ENCODE peak calls at places on chromosomes 2 and 18, in seven cellular contexts. C, Q, R, G, E, U and Z are unnamed samples.

GRCh38 chr2:236684534-236685256 is 115.1 kb downstream of the ACKR3 start:
- DNase-seq in C (no peak), Q (no peak), R (peak), G (no peak), E (peak), U (no peak), Z (no peak)

GRCh38 chr18:47557160-47557559 is 305.7 kb upstream of the SKOR2 start:
- DNase-seq in C (peak), Q (no peak), R (peak), G (no peak), E (no peak), U (no peak), Z (no peak)

GRCh38 chr2:241813806-241814570 is 5.0 kb downstream of the NEU4 start:
- DNase-seq in C (peak), Q (no peak), R (no peak), G (no peak), E (no peak), U (no peak), Z (no peak)

GRCh38 chr2:135916232-135916631 is 40.0 kb upstream of the MCM6 start:
- DNase-seq in C (no peak), Q (peak), R (no peak), G (no peak), E (peak), U (no peak), Z (no peak)

GRCh38 chr2:240339411-240340360 is 95.8 kb upstream of the GPC1 start:
- DNase-seq in C (no peak), Q (no peak), R (no peak), G (no peak), E (no peak), U (no peak), Z (no peak)

GRCh38 chr18:78319934-78320333 is 659.7 kb upstream of the SALL3 start:
- DNase-seq in C (no peak), Q (no peak), R (no peak), G (no peak), E (no peak), U (no peak), Z (no peak)

GRCh38 chr2:9326975-9327374 is 96.4 kb downstream of the ITGB1BP1 start:
- DNase-seq in C (no peak), Q (no peak), R (no peak), G (no peak), E (no peak), U (no peak), Z (no peak)

GRCh38 chr2:37652199-37652640 is 19.2 kb downstream of the CDC42EP3 start:
- DNase-seq in C (no peak), Q (peak), R (no peak), G (no peak), E (no peak), U (no peak), Z (no peak)

GRCh38 chr2:215375467-215375830 is 60.4 kb downstream of the FN1 start:
- DNase-seq in C (no peak), Q (no peak), R (no peak), G (no peak), E (no peak), U (no peak), Z (no peak)

GRCh38 chr2:30541680-30542079 is 94.6 kb downstream of the LCLAT1 start:
- DNase-seq in C (no peak), Q (no peak), R (no peak), G (no peak), E (no peak), U (no peak), Z (no peak)

GRCh38 chr2:39631715-39632114 is 34.0 kb upstream of the TMEM178A start:
- DNase-seq in C (no peak), Q (peak), R (no peak), G (no peak), E (no peak), U (no peak), Z (no peak)

GRCh38 chr2:107088156-107088555 is 202.2 kb upstream of the ST6GAL2 start:
- DNase-seq in C (no peak), Q (no peak), R (no peak), G (no peak), E (no peak), U (no peak), Z (no peak)

GRCh38 chr2:237451582-237452469 is 35.2 kb upstream of the MLPH start:
- DNase-seq in C (no peak), Q (no peak), R (peak), G (no peak), E (peak), U (no peak), Z (no peak)

GRCh38 chr2:150517951-150518680 is 30.6 kb upstream of the RND3 start:
- DNase-seq in C (no peak), Q (no peak), R (no peak), G (no peak), E (no peak), U (no peak), Z (no peak)

GRCh38 chr2:23745726-23746105 is 181.2 kb downstream of the ATAD2B start:
- DNase-seq in C (no peak), Q (peak), R (no peak), G (no peak), E (no peak), U (no peak), Z (no peak)

GRCh38 chr2:105935048-105935447 is 190.3 kb downstream of the NCK2 start:
- DNase-seq in C (no peak), Q (no peak), R (no peak), G (no peak), E (no peak), U (no peak), Z (no peak)

GRCh38 chr2:177264209-177264538 is 353 bp downstream of the NFE2L2 start:
- DNase-seq in C (peak), Q (no peak), R (peak), G (peak), E (peak), U (peak), Z (peak)

DNA sequence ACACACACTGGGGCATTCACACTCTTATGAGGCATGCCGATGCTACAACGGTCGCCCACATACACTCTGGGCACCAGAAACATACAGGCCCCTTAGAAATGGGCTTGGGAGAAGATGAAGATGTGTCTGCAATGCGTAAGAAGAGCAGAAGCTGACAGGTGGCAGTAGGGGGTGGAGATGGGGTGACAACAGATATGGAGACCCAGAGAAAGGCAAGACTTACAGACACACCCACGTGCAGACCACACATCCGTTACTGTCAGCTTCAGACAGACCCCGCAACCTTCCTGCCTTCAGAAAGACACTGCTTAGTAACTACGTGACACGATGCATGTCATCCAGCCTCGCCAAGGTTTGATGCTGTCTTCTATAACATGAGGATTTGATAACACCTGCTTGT is 89.5 kb downstream of the ZFP36L2 start:
- DNase-seq in C (no peak), Q (no peak), R (no peak), G (no peak), E (no peak), U (peak), Z (no peak)
- TF ChIP-seq CTCF in C (no peak), Q (no peak), R (no peak), G (no peak), E (no peak), U (peak), Z (no peak)

GRCh38 chr18:2351126-2351850 is 220.0 kb downstream of the METTL4 start:
- DNase-seq in C (peak), Q (no peak), R (no peak), G (no peak), E (no peak), U (no peak), Z (no peak)

DNA sequence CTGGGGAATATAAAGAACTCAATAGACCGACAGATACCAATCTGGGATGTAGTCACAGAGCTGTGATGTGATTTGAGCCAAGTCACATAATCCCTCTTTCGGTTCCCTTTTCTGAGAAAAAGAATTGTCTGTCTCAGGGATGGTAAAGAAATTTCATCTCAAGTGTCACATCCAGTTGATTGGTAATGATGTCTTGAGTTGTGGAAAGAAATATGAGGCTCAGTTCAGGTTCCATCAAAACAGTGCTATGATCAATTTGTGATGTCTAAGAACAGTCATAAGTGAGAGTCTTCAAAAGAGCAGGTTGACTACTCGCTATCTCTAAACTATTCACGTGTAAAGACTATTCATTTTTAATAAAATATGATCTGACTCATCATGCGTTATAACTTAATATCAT is 223.3 kb downstream of the METTL4 start:
- DNase-seq in C (no peak), Q (no peak), R (no peak), G (no peak), E (no peak), U (no peak), Z (no peak)
- TF ChIP-seq CTCF in C (no peak), Q (no peak), R (no peak), G (no peak), E (no peak), U (no peak), Z (no peak)

GRCh38 chr2:136920652-136921333 is 155.4 kb downstream of the THSD7B start:
- DNase-seq in C (peak), Q (no peak), R (peak), G (no peak), E (peak), U (no peak), Z (no peak)
- TF ChIP-seq CTCF in C (no peak), Q (no peak), R (no peak), G (no peak), E (peak), U (no peak), Z (no peak)

DNA sequence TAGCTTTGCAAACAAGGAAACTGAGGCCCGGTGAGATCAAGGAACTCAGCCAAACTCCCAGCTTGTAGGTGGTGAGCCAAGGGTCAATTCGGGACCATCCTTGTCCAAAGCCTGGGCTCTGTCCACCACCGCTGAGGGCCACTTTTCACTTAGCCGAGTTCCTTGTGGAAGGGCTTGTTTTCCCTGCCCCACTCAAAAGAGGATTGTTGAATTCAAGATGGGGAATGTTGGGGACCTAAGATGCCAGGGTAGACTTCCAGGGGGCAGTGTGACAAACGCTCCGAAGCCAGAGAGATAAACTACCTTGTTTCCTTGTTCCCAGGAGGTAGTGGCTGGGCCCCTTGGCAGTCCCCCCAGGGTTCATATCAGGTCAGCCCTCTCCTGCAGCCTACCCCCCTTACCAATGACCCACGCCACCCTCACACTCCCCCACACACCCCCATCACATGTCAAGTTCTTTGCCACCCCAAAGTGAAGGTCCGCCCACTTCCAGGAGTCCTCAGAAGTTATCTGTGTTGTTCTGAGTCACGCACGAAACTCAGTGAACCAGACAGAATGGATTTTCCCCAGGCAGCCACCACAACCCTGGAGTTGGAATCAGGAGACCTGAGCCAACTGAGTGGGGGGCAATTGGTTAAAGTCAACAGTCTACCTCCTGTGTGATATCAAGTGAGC is 10.3 kb upstream of the ATOH8 start:
- DNase-seq in C (no peak), Q (peak), R (no peak), G (no peak), E (no peak), U (no peak), Z (no peak)
- TF ChIP-seq CTCF in C (no peak), Q (no peak), R (no peak), G (no peak), E (no peak), U (no peak), Z (no peak)

DNA sequence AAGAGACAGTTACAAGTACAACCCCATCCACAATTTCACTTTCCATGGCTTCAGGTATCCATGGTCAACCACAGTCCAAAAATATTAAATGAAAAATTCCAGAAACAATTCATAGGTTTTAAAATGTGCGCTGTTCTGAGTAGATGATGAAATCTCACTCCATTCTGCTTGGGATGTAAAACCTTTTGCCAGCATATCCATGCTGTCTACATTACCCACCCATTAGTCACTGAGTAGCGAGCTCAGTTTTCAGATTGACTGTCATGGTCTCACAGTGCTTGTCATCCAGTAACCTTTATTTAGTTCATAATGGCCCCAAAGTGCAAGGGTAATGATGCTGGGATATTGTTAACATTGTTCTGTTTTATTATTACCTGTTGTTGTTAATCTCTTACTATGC is 40.5 kb downstream of the SMAD4 start:
- DNase-seq in C (no peak), Q (peak), R (no peak), G (no peak), E (no peak), U (no peak), Z (no peak)
- TF ChIP-seq CTCF in C (no peak), Q (no peak), R (no peak), G (no peak), E (no peak), U (no peak), Z (no peak)

GRCh38 chr2:217889656-217890055 is 113.1 kb downstream of the TNS1 start:
- DNase-seq in C (no peak), Q (no peak), R (no peak), G (no peak), E (no peak), U (no peak), Z (no peak)

GRCh38 chr2:217893440-217893839 is 109.4 kb downstream of the TNS1 start:
- DNase-seq in C (no peak), Q (no peak), R (no peak), G (no peak), E (no peak), U (no peak), Z (no peak)

GRCh38 chr2:217887841-217888665 is 114.7 kb downstream of the TNS1 start:
- DNase-seq in C (no peak), Q (no peak), R (no peak), G (peak), E (no peak), U (peak), Z (no peak)

GRCh38 chr2:217892560-217892959 is 110.2 kb downstream of the TNS1 start:
- DNase-seq in C (no peak), Q (no peak), R (no peak), G (no peak), E (no peak), U (no peak), Z (no peak)

DNA sequence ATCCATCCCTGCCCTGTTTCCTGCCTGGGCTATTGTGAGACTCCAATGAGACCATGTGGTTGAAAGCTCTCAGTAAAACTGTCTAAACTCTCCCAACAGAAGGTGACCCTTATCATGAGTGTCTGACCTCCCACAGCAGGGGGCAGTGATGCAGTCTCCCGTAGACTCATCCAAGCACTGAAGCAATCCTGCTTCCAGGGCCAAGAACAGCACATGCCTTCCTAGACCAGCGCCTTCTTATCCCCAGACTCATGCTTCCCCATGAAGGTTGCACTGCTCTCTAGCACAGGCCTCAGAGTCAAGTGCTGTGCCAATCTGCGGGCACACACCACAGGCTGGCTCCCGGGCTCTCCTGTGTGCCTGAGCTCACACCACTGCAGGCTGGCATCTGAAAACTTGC is 112.3 kb downstream of the TNS1 start:
- DNase-seq in C (no peak), Q (peak), R (no peak), G (no peak), E (peak), U (no peak), Z (no peak)
- TF ChIP-seq CTCF in C (no peak), Q (no peak), R (no peak), G (no peak), E (no peak), U (no peak), Z (peak)

DNA sequence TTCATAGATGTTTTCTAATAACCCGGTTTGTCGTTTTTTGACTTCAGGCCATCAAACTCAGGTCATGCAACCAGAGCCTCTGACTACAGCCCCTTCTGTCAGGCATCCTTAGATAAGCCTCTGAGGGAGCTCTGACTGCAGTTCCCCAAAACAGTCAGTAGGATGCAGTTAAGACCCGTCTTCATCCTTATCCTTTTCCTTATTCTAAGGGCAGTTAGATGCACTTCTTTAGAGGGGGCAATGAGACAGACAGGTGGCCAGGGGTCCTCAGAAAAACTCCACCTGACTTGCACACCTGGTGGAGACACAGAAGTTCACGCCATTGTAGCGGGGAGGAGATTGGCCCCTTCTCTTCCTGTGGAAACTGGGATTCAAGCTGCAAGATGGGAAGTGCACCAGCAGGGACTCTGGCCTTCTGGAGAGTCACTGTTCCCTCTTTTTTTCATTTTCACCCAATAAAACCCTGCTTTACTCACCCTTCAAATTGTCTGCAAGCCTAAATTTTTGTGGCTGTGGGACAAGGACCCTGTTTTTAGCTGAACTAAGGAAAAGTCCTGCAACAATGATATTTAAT is 104.8 kb upstream of the TFPI start:
- DNase-seq in C (no peak), Q (peak), R (peak), G (no peak), E (peak), U (no peak), Z (no peak)
- TF ChIP-seq CTCF in C (no peak), Q (peak), R (peak), G (no peak), E (peak), U (no peak), Z (peak)